ENCODE peak calls at places on chromosomes 5 and 9, in four cellular contexts. One of them, this sample, is unnamed.

GRCh38 chr9:21967707-21968106 is 26.5 kb downstream of the CDKN2A start:
- DNase-seq in fibroblast of lung: no peak
- DNase-seq in RWPE1: no peak
- DNase-seq in stimulated activated CD4-positive, alpha-beta T cell treated with anti-CD3 and anti-CD28 coated beads, Interleukin-1b, Interleukin-23, amount 100 ng/mL, for 24 hours: no peak
- DNase-seq in this sample: no peak

GRCh38 chr9:21078702-21079101 is 960 bp upstream of the IFNB1 start:
- DNase-seq in stimulated activated CD4-positive, alpha-beta T cell treated with anti-CD3 and anti-CD28 coated beads, Interleukin-1b, Interleukin-23, amount 100 ng/mL, for 24 hours: no peak
- DNase-seq in fibroblast of lung: no peak
- DNase-seq in RWPE1: no peak
- DNase-seq in this sample: no peak

GRCh38 chr5:112036206-112036605 is 279.2 kb upstream of the NREP start:
- DNase-seq in fibroblast of lung: peak; percentile 73
- DNase-seq in stimulated activated CD4-positive, alpha-beta T cell treated with anti-CD3 and anti-CD28 coated beads, Interleukin-1b, Interleukin-23, amount 100 ng/mL, for 24 hours: no peak
- DNase-seq in RWPE1: no peak
- DNase-seq in this sample: no peak

GRCh38 chr5:169280286-169280685 is 20.7 kb downstream of the SLIT3 start:
- DNase-seq in RWPE1: no peak
- DNase-seq in fibroblast of lung: peak; percentile 22
- DNase-seq in stimulated activated CD4-positive, alpha-beta T cell treated with anti-CD3 and anti-CD28 coated beads, Interleukin-1b, Interleukin-23, amount 100 ng/mL, for 24 hours: no peak
- DNase-seq in this sample: no peak

GRCh38 chr9:105052346-105052745 is 124.4 kb upstream of the ABCA1 start:
- DNase-seq in fibroblast of lung: no peak
- DNase-seq in stimulated activated CD4-positive, alpha-beta T cell treated with anti-CD3 and anti-CD28 coated beads, Interleukin-1b, Interleukin-23, amount 100 ng/mL, for 24 hours: no peak
- DNase-seq in RWPE1: no peak
- DNase-seq in this sample: no peak

GRCh38 chr9:109192732-109193361 is 25.8 kb upstream of the FRRS1L start:
- DNase-seq in stimulated activated CD4-positive, alpha-beta T cell treated with anti-CD3 and anti-CD28 coated beads, Interleukin-1b, Interleukin-23, amount 100 ng/mL, for 24 hours: no peak
- DNase-seq in fibroblast of lung: peak; percentile 7
- DNase-seq in RWPE1: no peak
- DNase-seq in this sample: no peak

GRCh38 chr5:98064118-98064517 is 709.3 kb upstream of the RGMB start:
- DNase-seq in fibroblast of lung: no peak
- DNase-seq in stimulated activated CD4-positive, alpha-beta T cell treated with anti-CD3 and anti-CD28 coated beads, Interleukin-1b, Interleukin-23, amount 100 ng/mL, for 24 hours: no peak
- DNase-seq in RWPE1: no peak
- DNase-seq in this sample: no peak

GRCh38 chr5:135220394-135221186 is 178.4 kb downstream of the MACROH2A1 start:
- DNase-seq in RWPE1: no peak
- DNase-seq in stimulated activated CD4-positive, alpha-beta T cell treated with anti-CD3 and anti-CD28 coated beads, Interleukin-1b, Interleukin-23, amount 100 ng/mL, for 24 hours: no peak
- DNase-seq in fibroblast of lung: no peak
- DNase-seq in this sample: peak; percentile 20

GRCh38 chr9:89508951-89509607 is 11.2 kb upstream of the SEMA4D start:
- DNase-seq in stimulated activated CD4-positive, alpha-beta T cell treated with anti-CD3 and anti-CD28 coated beads, Interleukin-1b, Interleukin-23, amount 100 ng/mL, for 24 hours: no peak
- DNase-seq in RWPE1: no peak
- DNase-seq in fibroblast of lung: no peak
- DNase-seq in this sample: no peak